ENCODE peak calls at places on chromosomes 3 and 15, in six cellular contexts. One of them, this sample, is unnamed.

GRCh38 chr15:77506311-77507150 is 85.8 kb downstream of the HMG20A start:
- DNase-seq in cardiac fibroblast: peak
- DNase-seq in GM23338: peak
- DNase-seq in lower leg skin: peak
- DNase-seq in choroid plexus epithelial cell: peak
- DNase-seq in AG04450: no peak
- DNase-seq in this sample: no peak

GRCh38 chr3:183381179-183381578 is 47.2 kb downstream of the MCF2L2 start:
- DNase-seq in AG04450: peak
- DNase-seq in lower leg skin: no peak
- DNase-seq in choroid plexus epithelial cell: peak
- DNase-seq in cardiac fibroblast: peak
- DNase-seq in GM23338: no peak
- DNase-seq in this sample: no peak

GRCh38 chr3:150227839-150228238 is 180.3 kb upstream of the TSC22D2 start:
- DNase-seq in choroid plexus epithelial cell: peak
- DNase-seq in lower leg skin: no peak
- DNase-seq in AG04450: no peak
- DNase-seq in cardiac fibroblast: peak
- DNase-seq in GM23338: peak
- DNase-seq in this sample: peak

GRCh38 chr15:58110999-58111717 is 27.0 kb upstream of the AQP9 start:
- DNase-seq in GM23338: no peak
- DNase-seq in AG04450: no peak
- DNase-seq in cardiac fibroblast: no peak
- DNase-seq in choroid plexus epithelial cell: no peak
- DNase-seq in lower leg skin: no peak
- DNase-seq in this sample: no peak

GRCh38 chr3:73624363-73625123 is at the start of gene PDZRN3:
- DNase-seq in lower leg skin: peak
- DNase-seq in cardiac fibroblast: peak
- DNase-seq in GM23338: peak
- DNase-seq in choroid plexus epithelial cell: peak
- DNase-seq in AG04450: no peak
- DNase-seq in this sample: no peak

GRCh38 chr15:90020041-90020735 is 19.1 kb downstream of the ZNF710 start:
- DNase-seq in choroid plexus epithelial cell: no peak
- DNase-seq in cardiac fibroblast: no peak
- DNase-seq in GM23338: no peak
- DNase-seq in lower leg skin: no peak
- DNase-seq in AG04450: no peak
- DNase-seq in this sample: peak

GRCh38 chr3:184593923-184594303 is 32.3 kb downstream of the EPHB3 start:
- DNase-seq in choroid plexus epithelial cell: no peak
- DNase-seq in cardiac fibroblast: no peak
- DNase-seq in lower leg skin: no peak
- DNase-seq in AG04450: no peak
- DNase-seq in GM23338: no peak
- DNase-seq in this sample: no peak

GRCh38 chr15:86273309-86273708 is 193.6 kb downstream of the AGBL1 start:
- DNase-seq in GM23338: no peak
- DNase-seq in cardiac fibroblast: no peak
- DNase-seq in lower leg skin: no peak
- DNase-seq in AG04450: no peak
- DNase-seq in choroid plexus epithelial cell: no peak
- DNase-seq in this sample: no peak

GRCh38 chr3:151816091-151816604 is 2.2 kb downstream of the AADAC start:
- DNase-seq in choroid plexus epithelial cell: peak
- DNase-seq in cardiac fibroblast: peak
- DNase-seq in lower leg skin: peak
- DNase-seq in GM23338: peak
- DNase-seq in AG04450: peak
- DNase-seq in this sample: no peak

GRCh38 chr3:14156843-14157561 is 21.4 kb downstream of the XPC start:
- DNase-seq in choroid plexus epithelial cell: no peak
- DNase-seq in AG04450: no peak
- DNase-seq in lower leg skin: no peak
- DNase-seq in cardiac fibroblast: no peak
- DNase-seq in GM23338: no peak
- DNase-seq in this sample: no peak

GRCh38 chr3:15223684-15224575 is 17.9 kb downstream of the CAPN7 start:
- DNase-seq in choroid plexus epithelial cell: no peak
- DNase-seq in GM23338: no peak
- DNase-seq in lower leg skin: no peak
- DNase-seq in cardiac fibroblast: no peak
- DNase-seq in AG04450: no peak
- DNase-seq in this sample: no peak

GRCh38 chr3:36813320-36813719 is 49.0 kb upstream of the DCLK3 start:
- DNase-seq in lower leg skin: no peak
- DNase-seq in GM23338: no peak
- DNase-seq in cardiac fibroblast: no peak
- DNase-seq in AG04450: no peak
- DNase-seq in choroid plexus epithelial cell: no peak
- DNase-seq in this sample: no peak

GRCh38 chr15:33985751-33986150 is 17.5 kb downstream of the CHRM5 start:
- DNase-seq in GM23338: no peak
- DNase-seq in cardiac fibroblast: peak
- DNase-seq in choroid plexus epithelial cell: peak
- DNase-seq in AG04450: no peak
- DNase-seq in lower leg skin: no peak
- DNase-seq in this sample: no peak

GRCh38 chr3:172279191-172279640 is 169.0 kb downstream of the GHSR start:
- DNase-seq in choroid plexus epithelial cell: peak
- DNase-seq in AG04450: no peak
- DNase-seq in lower leg skin: no peak
- DNase-seq in GM23338: no peak
- DNase-seq in cardiac fibroblast: no peak
- DNase-seq in this sample: no peak

GRCh38 chr15:23866832-23867231 is 179.7 kb upstream of the NDN start:
- DNase-seq in AG04450: no peak
- DNase-seq in cardiac fibroblast: no peak
- DNase-seq in GM23338: peak
- DNase-seq in lower leg skin: no peak
- DNase-seq in choroid plexus epithelial cell: no peak
- DNase-seq in this sample: no peak

GRCh38 chr3:145681132-145681531 is 479.9 kb downstream of the PLOD2 start:
- DNase-seq in GM23338: no peak
- DNase-seq in AG04450: no peak
- DNase-seq in choroid plexus epithelial cell: no peak
- DNase-seq in lower leg skin: no peak
- DNase-seq in cardiac fibroblast: no peak
- DNase-seq in this sample: no peak

GRCh38 chr15:70210538-70210937 is 112.8 kb upstream of the TLE3 start:
- DNase-seq in AG04450: no peak
- DNase-seq in lower leg skin: no peak
- DNase-seq in GM23338: peak
- DNase-seq in cardiac fibroblast: no peak
- DNase-seq in choroid plexus epithelial cell: no peak
- DNase-seq in this sample: peak

GRCh38 chr15:60620707-60621106 is 141.8 kb upstream of the ICE2 start:
- DNase-seq in lower leg skin: peak
- DNase-seq in GM23338: peak
- DNase-seq in choroid plexus epithelial cell: no peak
- DNase-seq in cardiac fibroblast: no peak
- DNase-seq in AG04450: no peak
- DNase-seq in this sample: no peak

GRCh38 chr3:159645874-159646273 is 342.8 kb upstream of the IL12A start:
- DNase-seq in GM23338: no peak
- DNase-seq in lower leg skin: no peak
- DNase-seq in cardiac fibroblast: peak
- DNase-seq in AG04450: no peak
- DNase-seq in choroid plexus epithelial cell: no peak
- DNase-seq in this sample: no peak

GRCh38 chr3:26484140-26484539 is 138.4 kb upstream of the LRRC3B start:
- DNase-seq in AG04450: no peak
- DNase-seq in GM23338: peak
- DNase-seq in lower leg skin: no peak
- DNase-seq in choroid plexus epithelial cell: no peak
- DNase-seq in cardiac fibroblast: no peak
- DNase-seq in this sample: no peak

GRCh38 chr3:170469151-170470062 is 50.7 kb downstream of the CLDN11 start:
- DNase-seq in choroid plexus epithelial cell: peak
- DNase-seq in GM23338: no peak
- DNase-seq in lower leg skin: no peak
- DNase-seq in cardiac fibroblast: no peak
- DNase-seq in AG04450: peak
- DNase-seq in this sample: no peak

GRCh38 chr3:133548090-133548489 is 25.4 kb upstream of the CDV3 start:
- DNase-seq in AG04450: no peak
- DNase-seq in choroid plexus epithelial cell: no peak
- DNase-seq in GM23338: no peak
- DNase-seq in lower leg skin: no peak
- DNase-seq in cardiac fibroblast: peak
- DNase-seq in this sample: no peak

GRCh38 chr3:139473155-139473771 is 3.1 kb downstream of the RBP2 start:
- DNase-seq in choroid plexus epithelial cell: no peak
- DNase-seq in GM23338: no peak
- DNase-seq in lower leg skin: peak
- DNase-seq in AG04450: no peak
- DNase-seq in cardiac fibroblast: no peak
- DNase-seq in this sample: no peak

GRCh38 chr3:33278106-33278672 is 947 bp downstream of the FBXL2 start:
- DNase-seq in choroid plexus epithelial cell: no peak
- DNase-seq in cardiac fibroblast: peak
- DNase-seq in GM23338: peak
- DNase-seq in AG04450: no peak
- DNase-seq in lower leg skin: no peak
- DNase-seq in this sample: no peak

GRCh38 chr3:188082040-188082439 is 71.9 kb upstream of the LPP start:
- DNase-seq in choroid plexus epithelial cell: peak
- DNase-seq in cardiac fibroblast: peak
- DNase-seq in lower leg skin: no peak
- DNase-seq in AG04450: no peak
- DNase-seq in GM23338: no peak
- DNase-seq in this sample: no peak

GRCh38 chr3:43959498-43960447 is 269.0 kb downstream of the ABHD5 start:
- DNase-seq in AG04450: no peak
- DNase-seq in cardiac fibroblast: no peak
- DNase-seq in choroid plexus epithelial cell: no peak
- DNase-seq in lower leg skin: no peak
- DNase-seq in GM23338: no peak
- DNase-seq in this sample: no peak

GRCh38 chr15:40082195-40082868 is 26.3 kb downstream of the BMF start:
- DNase-seq in lower leg skin: no peak
- DNase-seq in cardiac fibroblast: no peak
- DNase-seq in GM23338: no peak
- DNase-seq in choroid plexus epithelial cell: no peak
- DNase-seq in AG04450: no peak
- DNase-seq in this sample: no peak
- H3K4me3 ChIP-seq in lower leg skin: no peak
- H3K4me3 ChIP-seq in cardiac fibroblast: no peak
- H3K4me3 ChIP-seq in GM23338: peak
- H3K4me3 ChIP-seq in choroid plexus epithelial cell: peak
- H3K4me3 ChIP-seq in AG04450: no peak
- H3K4me3 ChIP-seq in this sample: no peak

DNA sequence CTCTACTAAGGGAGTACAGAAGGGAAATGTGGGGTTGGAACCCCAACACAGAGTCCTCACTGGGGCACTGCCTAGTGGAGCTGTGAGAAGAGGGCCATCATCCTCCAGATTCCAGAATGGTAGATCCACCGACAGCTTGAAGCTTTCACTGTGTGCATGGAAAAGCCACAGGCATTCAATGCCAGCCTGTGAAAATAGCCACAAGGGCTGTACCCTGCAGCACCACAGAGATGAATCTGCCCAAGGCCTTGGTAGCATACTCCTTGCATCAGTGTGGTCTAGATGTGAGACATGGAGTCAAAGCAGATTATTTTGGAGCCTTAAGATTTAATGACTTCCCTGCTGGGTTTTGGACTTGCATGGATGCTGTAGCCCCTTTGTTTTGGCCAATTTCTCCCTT is 39.3 kb upstream of the KCNMB2 start:
- DNase-seq in choroid plexus epithelial cell: no peak
- DNase-seq in GM23338: no peak
- DNase-seq in cardiac fibroblast: no peak
- DNase-seq in lower leg skin: no peak
- DNase-seq in AG04450: no peak
- DNase-seq in this sample: no peak
- TF ChIP-seq CTCF in choroid plexus epithelial cell: no peak
- TF ChIP-seq CTCF in GM23338: no peak
- TF ChIP-seq CTCF in cardiac fibroblast: no peak
- TF ChIP-seq CTCF in lower leg skin: no peak
- TF ChIP-seq CTCF in AG04450: no peak
- TF ChIP-seq CTCF in this sample: no peak

GRCh38 chr3:136802481-136802996 is 16.4 kb upstream of the SLC35G2 start:
- DNase-seq in GM23338: no peak
- DNase-seq in AG04450: no peak
- DNase-seq in cardiac fibroblast: peak
- DNase-seq in choroid plexus epithelial cell: peak
- DNase-seq in lower leg skin: no peak
- DNase-seq in this sample: peak

GRCh38 chr3:136804164-136804563 is 14.8 kb upstream of the SLC35G2 start:
- DNase-seq in GM23338: no peak
- DNase-seq in AG04450: no peak
- DNase-seq in cardiac fibroblast: no peak
- DNase-seq in lower leg skin: no peak
- DNase-seq in choroid plexus epithelial cell: no peak
- DNase-seq in this sample: no peak

GRCh38 chr3:136805795-136806194 is 13.1 kb upstream of the SLC35G2 start:
- DNase-seq in lower leg skin: no peak
- DNase-seq in GM23338: no peak
- DNase-seq in AG04450: no peak
- DNase-seq in cardiac fibroblast: no peak
- DNase-seq in choroid plexus epithelial cell: no peak
- DNase-seq in this sample: peak

DNA sequence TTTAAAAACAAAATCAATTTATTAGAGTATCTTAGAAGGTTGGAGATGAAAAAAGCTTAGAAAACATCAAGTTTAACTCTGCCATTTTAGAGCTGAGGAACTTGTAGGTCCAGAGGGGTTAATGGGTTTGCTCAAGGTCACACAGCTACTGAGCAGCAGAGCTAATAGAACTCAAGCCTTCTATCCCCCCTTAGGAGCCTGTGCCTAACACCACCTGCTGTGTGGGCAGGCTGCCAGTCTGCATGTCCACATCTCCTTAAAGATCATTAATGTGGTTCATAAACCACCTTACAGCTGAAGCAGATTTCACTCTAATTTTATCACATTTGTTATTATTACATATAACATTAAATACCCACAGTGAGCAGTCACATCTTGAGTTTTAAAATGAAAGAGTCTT is 14.1 kb upstream of the SLC35G2 start:
- DNase-seq in cardiac fibroblast: no peak
- DNase-seq in AG04450: no peak
- DNase-seq in choroid plexus epithelial cell: peak
- DNase-seq in lower leg skin: no peak
- DNase-seq in GM23338: no peak
- DNase-seq in this sample: no peak
- H3K4me3 ChIP-seq in cardiac fibroblast: no peak
- H3K4me3 ChIP-seq in AG04450: no peak
- H3K4me3 ChIP-seq in choroid plexus epithelial cell: no peak
- H3K4me3 ChIP-seq in lower leg skin: no peak
- H3K4me3 ChIP-seq in GM23338: no peak
- H3K4me3 ChIP-seq in this sample: no peak

GRCh38 chr15:80367661-80368060 is 36.5 kb upstream of the ARNT2 start:
- DNase-seq in cardiac fibroblast: peak
- DNase-seq in AG04450: no peak
- DNase-seq in lower leg skin: no peak
- DNase-seq in choroid plexus epithelial cell: peak
- DNase-seq in GM23338: no peak
- DNase-seq in this sample: no peak

GRCh38 chr15:80371924-80372323 is 32.3 kb upstream of the ARNT2 start:
- DNase-seq in GM23338: peak
- DNase-seq in choroid plexus epithelial cell: no peak
- DNase-seq in AG04450: no peak
- DNase-seq in lower leg skin: no peak
- DNase-seq in cardiac fibroblast: no peak
- DNase-seq in this sample: no peak

GRCh38 chr15:80367094-80367493 is 37.1 kb upstream of the ARNT2 start:
- DNase-seq in GM23338: peak
- DNase-seq in AG04450: no peak
- DNase-seq in cardiac fibroblast: peak
- DNase-seq in choroid plexus epithelial cell: peak
- DNase-seq in lower leg skin: no peak
- DNase-seq in this sample: peak
- TF ChIP-seq CTCF in GM23338: peak
- TF ChIP-seq CTCF in AG04450: peak
- TF ChIP-seq CTCF in cardiac fibroblast: peak
- TF ChIP-seq CTCF in choroid plexus epithelial cell: peak
- TF ChIP-seq CTCF in lower leg skin: no peak
- TF ChIP-seq CTCF in this sample: peak

This sample was measured in GM12865.